ENCODE peak calls at places on chromosomes 16 and 17, in seven cellular contexts. D is NCI-H446; P is iris pigment epithelial cell; C is activated CD4-positive, alpha-beta T cell treated with anti-CD3 and anti-CD28 coated beads for 1 hour; S is activated effector memory CD4-positive, alpha-beta T cell treated with Interleukin-2 at 50 U/mL for 16 hours; X is CD8-positive, alpha-beta T cell; N is ACHN. U is an unnamed sample.

GRCh38 chr17:43327421-43327820 is 71.4 kb upstream of the ARL4D start:
- DNase-seq in C (no peak), P (peak; percentile 32), N (no peak), X (no peak), D (no peak), S (no peak), U (no peak)

GRCh38 chr17:79955961-79956735 is 79.5 kb downstream of the TBC1D16 start:
- DNase-seq in P (no peak), N (no peak), D (no peak), S (no peak), X (no peak), C (no peak), U (no peak)

GRCh38 chr17:57868007-57868774 is 18.3 kb upstream of the MRPS23 start:
- DNase-seq in N (peak; percentile 92), D (peak; percentile 77), S (no peak), C (no peak), X (peak; percentile 20), P (peak; percentile 82), U (no peak)

GRCh38 chr17:78839762-78840529 is 668 bp downstream of the USP36 start:
- DNase-seq in X (peak; percentile 19), S (peak; percentile 44), D (no peak), C (peak; percentile 35), N (peak; percentile 42), P (peak; percentile 76), U (peak; percentile 73)

GRCh38 chr16:80691111-80691761 is 113.2 kb downstream of the CDYL2 start:
- DNase-seq in X (no peak), D (no peak), C (no peak), P (no peak), S (no peak), N (no peak), U (no peak)

GRCh38 chr17:76467809-76468633 is 618 bp downstream of the AANAT start:
- DNase-seq in C (no peak), D (no peak), P (no peak), X (no peak), S (no peak), N (no peak), U (no peak)

GRCh38 chr16:88951501-88951900 is 25.5 kb downstream of the CBFA2T3 start:
- DNase-seq in D (no peak), C (no peak), X (no peak), S (no peak), P (no peak), N (no peak), U (no peak)

GRCh38 chr16:80540516-80541305 is at the start of gene DYNLRB2:
- DNase-seq in D (no peak), S (peak; percentile 90), P (peak; percentile 91), N (peak; percentile 98), X (peak; percentile 85), C (peak; percentile 84), U (peak; percentile 94)

GRCh38 chr16:67593701-67594100 is 31.4 kb downstream of the CTCF start:
- DNase-seq in X (no peak), N (no peak), S (no peak), D (no peak), C (no peak), P (no peak), U (no peak)

GRCh38 chr17:78769200-78769773 is 12.8 kb downstream of the CYTH1 start:
- DNase-seq in C (no peak), S (no peak), P (no peak), X (no peak), D (no peak), N (no peak), U (no peak)

GRCh38 chr17:36705651-36706436 is 104.5 kb downstream of the MRM1 start:
- DNase-seq in S (peak; percentile 34), X (peak; percentile 13), N (peak; percentile 67), C (peak; percentile 22), D (peak; percentile 42), P (peak; percentile 38), U (peak; percentile 30)

GRCh38 chr17:63571632-63572310 is 21.5 kb downstream of the DCAF7 start:
- DNase-seq in S (no peak), C (no peak), N (peak; percentile 23), D (no peak), X (no peak), P (peak; percentile 86), U (no peak)

GRCh38 chr17:58734811-58735210 is 20.8 kb upstream of the PPM1E start:
- DNase-seq in C (no peak), X (no peak), P (no peak), D (no peak), S (no peak), N (no peak), U (no peak)

U was measured in immature natural killer cell.